ENCODE peak calls at places on chromosomes 1 and 21, in nine cellular contexts. One of them, this sample, is unnamed.

GRCh38 chr1:160753629-160754028 is 14.6 kb downstream of the SLAMF7 start:
- DNase-seq in H54: no peak
- DNase-seq in breast epithelium: no peak
- DNase-seq in body of pancreas: no peak
- DNase-seq in prostate gland: no peak
- DNase-seq in spleen: no peak
- DNase-seq in ovary: no peak
- DNase-seq in GM12891: no peak
- DNase-seq in HCT116: no peak
- DNase-seq in this sample: no peak

GRCh38 chr1:2783069-2783434 is 18.4 kb downstream of the TTC34 start:
- DNase-seq in H54: no peak
- DNase-seq in breast epithelium: no peak
- DNase-seq in body of pancreas: no peak
- DNase-seq in prostate gland: no peak
- DNase-seq in spleen: peak; percentile 54
- DNase-seq in ovary: no peak
- DNase-seq in GM12891: no peak
- DNase-seq in HCT116: no peak
- DNase-seq in this sample: no peak

GRCh38 chr1:210531475-210532222 is 202.9 kb downstream of the HHAT start:
- DNase-seq in H54: no peak
- DNase-seq in breast epithelium: no peak
- DNase-seq in body of pancreas: no peak
- DNase-seq in prostate gland: no peak
- DNase-seq in spleen: no peak
- DNase-seq in ovary: no peak
- DNase-seq in GM12891: no peak
- DNase-seq in HCT116: no peak
- DNase-seq in this sample: no peak

GRCh38 chr1:233304489-233305102 is 9.1 kb upstream of the PCNX2 start:
- DNase-seq in H54: no peak
- DNase-seq in breast epithelium: no peak
- DNase-seq in body of pancreas: no peak
- DNase-seq in prostate gland: no peak
- DNase-seq in spleen: no peak
- DNase-seq in ovary: no peak
- DNase-seq in GM12891: no peak
- DNase-seq in HCT116: no peak
- DNase-seq in this sample: no peak

GRCh38 chr1:22916469-22916817 is 56.2 kb downstream of the LACTBL1 start:
- DNase-seq in H54: no peak
- DNase-seq in breast epithelium: no peak
- DNase-seq in body of pancreas: no peak
- DNase-seq in prostate gland: no peak
- DNase-seq in spleen: no peak
- DNase-seq in ovary: no peak
- DNase-seq in GM12891: no peak
- DNase-seq in HCT116: no peak
- DNase-seq in this sample: no peak

GRCh38 chr1:110490791-110491451 is 28.1 kb downstream of the KCNA10 start:
- DNase-seq in H54: no peak
- DNase-seq in breast epithelium: no peak
- DNase-seq in body of pancreas: no peak
- DNase-seq in prostate gland: no peak
- DNase-seq in spleen: no peak
- DNase-seq in ovary: no peak
- DNase-seq in GM12891: no peak
- DNase-seq in HCT116: no peak
- DNase-seq in this sample: no peak

GRCh38 chr1:218659911-218660677 is 315.0 kb downstream of the TGFB2 start:
- DNase-seq in H54: no peak
- DNase-seq in breast epithelium: no peak
- DNase-seq in body of pancreas: no peak
- DNase-seq in prostate gland: no peak
- DNase-seq in spleen: no peak
- DNase-seq in ovary: no peak
- DNase-seq in GM12891: no peak
- DNase-seq in HCT116: no peak
- DNase-seq in this sample: no peak

GRCh38 chr1:68120136-68120791 is 69.8 kb upstream of the DIRAS3 start:
- DNase-seq in H54: peak; percentile 42
- DNase-seq in breast epithelium: no peak
- DNase-seq in body of pancreas: peak; percentile 53
- DNase-seq in prostate gland: peak; percentile 66
- DNase-seq in spleen: no peak
- DNase-seq in ovary: peak; percentile 45
- DNase-seq in GM12891: peak; percentile 25
- DNase-seq in HCT116: peak; percentile 69
- DNase-seq in this sample: peak; percentile 51

GRCh38 chr1:91883470-91883869 is 2.5 kb downstream of the TGFBR3 start:
- DNase-seq in H54: no peak
- DNase-seq in breast epithelium: no peak
- DNase-seq in body of pancreas: no peak
- DNase-seq in prostate gland: no peak
- DNase-seq in spleen: no peak
- DNase-seq in ovary: no peak
- DNase-seq in GM12891: no peak
- DNase-seq in HCT116: no peak
- DNase-seq in this sample: peak; percentile 4

GRCh38 chr1:91889717-91890459 is 3.9 kb upstream of the TGFBR3 start:
- DNase-seq in H54: peak; percentile 29
- DNase-seq in breast epithelium: no peak
- DNase-seq in body of pancreas: no peak
- DNase-seq in prostate gland: peak; percentile 46
- DNase-seq in spleen: no peak
- DNase-seq in ovary: no peak
- DNase-seq in GM12891: no peak
- DNase-seq in HCT116: no peak
- DNase-seq in this sample: no peak

GRCh38 chr1:91885331-91885715 is 628 bp downstream of the TGFBR3 start:
- DNase-seq in H54: peak; percentile 26
- DNase-seq in breast epithelium: no peak
- DNase-seq in body of pancreas: peak; percentile 50
- DNase-seq in prostate gland: peak; percentile 10
- DNase-seq in spleen: peak; percentile 87
- DNase-seq in ovary: peak; percentile 47
- DNase-seq in GM12891: peak; percentile 22
- DNase-seq in HCT116: no peak
- DNase-seq in this sample: no peak

GRCh38 chr1:91884459-91885290 is 1.3 kb downstream of the TGFBR3 start:
- DNase-seq in H54: no peak
- DNase-seq in breast epithelium: no peak
- DNase-seq in body of pancreas: peak; percentile 61
- DNase-seq in prostate gland: peak; percentile 13
- DNase-seq in spleen: peak; percentile 78
- DNase-seq in ovary: peak; percentile 37
- DNase-seq in GM12891: no peak
- DNase-seq in HCT116: no peak
- DNase-seq in this sample: no peak

GRCh38 chr1:91885716-91886506 is at the start of gene TGFBR3:
- DNase-seq in H54: peak; percentile 81
- DNase-seq in breast epithelium: peak; percentile 82
- DNase-seq in body of pancreas: peak; percentile 93
- DNase-seq in prostate gland: peak; percentile 91
- DNase-seq in spleen: peak; percentile 93
- DNase-seq in ovary: peak; percentile 97
- DNase-seq in GM12891: peak; percentile 77
- DNase-seq in HCT116: peak; percentile 56
- DNase-seq in this sample: peak; percentile 48
- TF ChIP-seq POLR2A in H54: peak; percentile 42
- TF ChIP-seq POLR2A in breast epithelium: peak; percentile 51
- TF ChIP-seq POLR2A in body of pancreas: peak; percentile 90
- TF ChIP-seq POLR2A in prostate gland: peak; percentile 82
- TF ChIP-seq POLR2A in spleen: peak; percentile 86
- TF ChIP-seq POLR2A in ovary: peak; percentile 78
- TF ChIP-seq POLR2A in GM12891: peak; percentile 66
- TF ChIP-seq POLR2A in HCT116: peak; percentile 49
- TF ChIP-seq POLR2A in this sample: no peak

GRCh38 chr1:111704776-111705175 is 34.4 kb downstream of the INKA2 start:
- DNase-seq in H54: no peak
- DNase-seq in breast epithelium: no peak
- DNase-seq in body of pancreas: no peak
- DNase-seq in prostate gland: no peak
- DNase-seq in spleen: no peak
- DNase-seq in ovary: no peak
- DNase-seq in GM12891: no peak
- DNase-seq in HCT116: peak; percentile 26
- DNase-seq in this sample: peak; percentile 11

GRCh38 chr1:111705841-111706240 is 33.4 kb downstream of the INKA2 start:
- DNase-seq in H54: no peak
- DNase-seq in breast epithelium: no peak
- DNase-seq in body of pancreas: no peak
- DNase-seq in prostate gland: no peak
- DNase-seq in spleen: no peak
- DNase-seq in ovary: no peak
- DNase-seq in GM12891: no peak
- DNase-seq in HCT116: no peak
- DNase-seq in this sample: no peak

GRCh38 chr1:111699268-111699667 is 39.9 kb downstream of the INKA2 start:
- DNase-seq in H54: no peak
- DNase-seq in breast epithelium: no peak
- DNase-seq in body of pancreas: no peak
- DNase-seq in prostate gland: no peak
- DNase-seq in spleen: no peak
- DNase-seq in ovary: no peak
- DNase-seq in GM12891: no peak
- DNase-seq in HCT116: no peak
- DNase-seq in this sample: no peak

GRCh38 chr1:111704240-111704639 is 35.0 kb downstream of the INKA2 start:
- DNase-seq in H54: no peak
- DNase-seq in breast epithelium: no peak
- DNase-seq in body of pancreas: no peak
- DNase-seq in prostate gland: no peak
- DNase-seq in spleen: no peak
- DNase-seq in ovary: no peak
- DNase-seq in GM12891: no peak
- DNase-seq in HCT116: no peak
- DNase-seq in this sample: no peak

DNA sequence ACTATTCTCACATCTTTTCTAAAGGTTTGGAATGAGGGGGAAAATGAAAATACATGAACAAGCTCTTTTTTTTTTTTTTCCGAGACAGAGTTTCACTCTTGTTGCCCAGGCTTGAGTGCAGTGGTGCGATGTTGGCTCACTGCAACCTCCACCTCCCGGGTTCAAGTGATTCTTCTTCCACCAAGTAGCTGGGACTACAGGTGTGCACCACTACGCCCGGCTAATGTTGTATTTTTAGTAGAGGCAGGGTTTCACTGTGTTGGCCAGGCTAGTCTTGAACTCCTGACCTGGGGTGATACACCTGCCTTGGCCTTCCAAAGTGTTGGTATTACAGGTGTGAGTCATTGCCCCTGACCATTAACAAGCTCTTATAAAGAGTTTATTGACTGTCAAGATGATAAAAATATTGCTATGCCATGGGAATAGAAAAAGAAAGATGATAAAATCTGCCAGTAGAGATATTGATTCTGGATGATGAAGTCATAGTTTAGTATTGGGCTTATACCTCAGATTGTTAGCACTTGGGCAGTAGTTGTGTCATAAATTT is 36.6 kb downstream of the INKA2 start:
- DNase-seq in H54: no peak
- DNase-seq in breast epithelium: no peak
- DNase-seq in body of pancreas: no peak
- DNase-seq in prostate gland: no peak
- DNase-seq in spleen: no peak
- DNase-seq in ovary: no peak
- DNase-seq in GM12891: no peak
- DNase-seq in HCT116: no peak
- DNase-seq in this sample: no peak
- TF ChIP-seq POLR2A in H54: no peak
- TF ChIP-seq POLR2A in breast epithelium: no peak
- TF ChIP-seq POLR2A in body of pancreas: no peak
- TF ChIP-seq POLR2A in prostate gland: no peak
- TF ChIP-seq POLR2A in spleen: no peak
- TF ChIP-seq POLR2A in ovary: no peak
- TF ChIP-seq POLR2A in GM12891: no peak
- TF ChIP-seq POLR2A in HCT116: no peak
- TF ChIP-seq POLR2A in this sample: no peak

GRCh38 chr1:46394108-46394871 is at the start of gene FAAH:
- DNase-seq in H54: no peak
- DNase-seq in breast epithelium: no peak
- DNase-seq in body of pancreas: peak; percentile 87
- DNase-seq in prostate gland: peak; percentile 68
- DNase-seq in spleen: peak; percentile 85
- DNase-seq in ovary: peak; percentile 48
- DNase-seq in GM12891: no peak
- DNase-seq in HCT116: peak; percentile 48
- DNase-seq in this sample: peak; percentile 57
- TF ChIP-seq POLR2A in H54: no peak
- TF ChIP-seq POLR2A in breast epithelium: no peak
- TF ChIP-seq POLR2A in body of pancreas: peak; percentile 40
- TF ChIP-seq POLR2A in prostate gland: no peak
- TF ChIP-seq POLR2A in spleen: no peak
- TF ChIP-seq POLR2A in ovary: no peak
- TF ChIP-seq POLR2A in GM12891: no peak
- TF ChIP-seq POLR2A in HCT116: peak; percentile 53
- TF ChIP-seq POLR2A in this sample: no peak

GRCh38 chr21:39384674-39385298 is 35.9 kb upstream of the HMGN1 start:
- DNase-seq in H54: peak; percentile 31
- DNase-seq in breast epithelium: no peak
- DNase-seq in body of pancreas: no peak
- DNase-seq in prostate gland: no peak
- DNase-seq in spleen: no peak
- DNase-seq in ovary: no peak
- DNase-seq in GM12891: no peak
- DNase-seq in HCT116: no peak
- DNase-seq in this sample: no peak

GRCh38 chr21:39381009-39381408 is 32.1 kb upstream of the HMGN1 start:
- DNase-seq in H54: no peak
- DNase-seq in breast epithelium: no peak
- DNase-seq in body of pancreas: no peak
- DNase-seq in prostate gland: no peak
- DNase-seq in spleen: no peak
- DNase-seq in ovary: no peak
- DNase-seq in GM12891: no peak
- DNase-seq in HCT116: no peak
- DNase-seq in this sample: peak; percentile 43

GRCh38 chr21:39375446-39375845 is 26.6 kb upstream of the HMGN1 start:
- DNase-seq in H54: no peak
- DNase-seq in breast epithelium: no peak
- DNase-seq in body of pancreas: no peak
- DNase-seq in prostate gland: no peak
- DNase-seq in spleen: no peak
- DNase-seq in ovary: no peak
- DNase-seq in GM12891: no peak
- DNase-seq in HCT116: no peak
- DNase-seq in this sample: no peak

GRCh38 chr21:39377444-39378050 is 28.7 kb upstream of the HMGN1 start:
- DNase-seq in H54: no peak
- DNase-seq in breast epithelium: no peak
- DNase-seq in body of pancreas: no peak
- DNase-seq in prostate gland: no peak
- DNase-seq in spleen: no peak
- DNase-seq in ovary: no peak
- DNase-seq in GM12891: no peak
- DNase-seq in HCT116: no peak
- DNase-seq in this sample: no peak

DNA sequence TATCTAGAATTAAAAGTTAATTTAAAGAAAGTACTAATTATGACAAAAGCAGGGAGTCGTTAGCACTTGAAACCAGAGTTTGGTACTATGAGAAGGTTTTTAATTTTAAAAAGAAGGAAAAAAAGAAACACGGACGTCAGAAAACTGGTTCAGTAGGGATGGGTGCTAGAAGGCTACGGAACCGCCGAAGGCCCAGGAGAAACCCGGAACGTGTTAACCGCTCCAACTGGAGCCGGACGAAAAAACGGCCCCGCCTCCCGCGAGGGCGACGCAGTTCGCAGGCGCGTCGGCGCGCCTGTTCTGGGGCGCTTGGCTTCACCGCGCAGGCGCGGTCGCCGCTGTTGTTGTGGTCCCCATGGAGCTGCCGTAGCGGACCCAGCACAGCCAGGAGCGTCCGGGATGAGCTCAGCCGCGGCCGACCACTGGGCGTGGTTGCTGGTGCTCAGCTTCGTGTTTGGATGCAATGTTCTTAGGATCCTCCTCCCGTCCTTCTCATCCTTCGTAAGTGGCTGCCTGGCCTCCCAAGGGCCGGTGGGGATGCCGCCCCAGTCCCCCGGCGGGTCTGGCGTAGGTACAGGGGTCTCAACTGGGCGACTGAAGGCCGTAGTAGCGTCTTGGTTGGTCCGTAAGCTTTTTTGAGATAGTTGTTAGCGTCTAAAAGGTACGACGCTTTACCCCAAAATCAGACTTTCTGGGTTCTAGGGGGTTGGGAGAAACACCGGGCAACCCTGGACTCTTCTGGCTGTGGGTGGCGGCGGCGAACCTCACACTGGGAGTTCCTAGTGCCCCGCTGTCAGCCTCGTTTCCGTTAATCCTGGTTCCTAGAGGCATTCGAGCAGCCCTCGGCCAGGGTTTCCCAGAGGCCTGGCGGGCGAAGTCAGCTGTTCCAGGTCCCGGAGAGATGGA is 31.4 kb upstream of the HMGN1 start:
- DNase-seq in H54: peak; percentile 98
- DNase-seq in breast epithelium: peak; percentile 93
- DNase-seq in body of pancreas: peak; percentile 95
- DNase-seq in prostate gland: peak; percentile 88
- DNase-seq in spleen: peak; percentile 98
- DNase-seq in ovary: peak; percentile 95
- DNase-seq in GM12891: peak; percentile 88
- DNase-seq in HCT116: peak; percentile 81
- DNase-seq in this sample: peak; percentile 95
- TF ChIP-seq POLR2A in H54: peak; percentile 56
- TF ChIP-seq POLR2A in breast epithelium: peak; percentile 69
- TF ChIP-seq POLR2A in body of pancreas: peak; percentile 88
- TF ChIP-seq POLR2A in prostate gland: peak; percentile 66
- TF ChIP-seq POLR2A in spleen: peak; percentile 78
- TF ChIP-seq POLR2A in ovary: peak; percentile 93
- TF ChIP-seq POLR2A in GM12891: peak; percentile 46
- TF ChIP-seq POLR2A in HCT116: peak; percentile 62
- TF ChIP-seq POLR2A in this sample: peak; percentile 81